ENCODE peak calls at places on chromosomes 5 and 9, in eight cellular contexts. L is PC-3, Z is HCT116, R is GM23338, W is OCI-LY7, F is hepatocyte, G is MM.1S, Q is PC-9. E is an unnamed sample.

GRCh38 chr9:78295177-78295575 is 1.7 kb upstream of the PSAT1 start:
- DNase-seq in Q (no peak), Z (no peak), F (no peak), R (peak; percentile 22), G (no peak), W (no peak), L (no peak), E (no peak)

GRCh38 chr5:171874210-171874609 is 88.6 kb downstream of the SMIM23 start:
- DNase-seq in W (no peak), R (no peak), Q (no peak), Z (no peak), L (no peak), F (no peak), G (no peak), E (peak; percentile 63)

GRCh38 chr5:79729686-79730085 is 40.0 kb downstream of the CMYA5 start:
- DNase-seq in Q (no peak), Z (no peak), G (no peak), F (no peak), W (no peak), R (no peak), L (no peak), E (no peak)

GRCh38 chr5:142690641-142691040 is 4.8 kb upstream of the FGF1 start:
- DNase-seq in L (no peak), R (no peak), W (no peak), F (no peak), G (no peak), Z (no peak), Q (no peak), E (no peak)

GRCh38 chr5:68395844-68396523 is 180.4 kb downstream of the PIK3R1 start:
- DNase-seq in L (peak; percentile 12), F (peak; percentile 56), Q (peak; percentile 26), Z (no peak), R (no peak), G (no peak), W (no peak), E (no peak)

GRCh38 chr9:72560086-72560485 is 38.7 kb downstream of the TMC1 start:
- DNase-seq in L (no peak), Z (no peak), R (no peak), F (no peak), G (no peak), Q (no peak), W (no peak), E (no peak)

GRCh38 chr9:6229604-6230003 is 14.0 kb downstream of the IL33 start:
- DNase-seq in Q (no peak), L (peak; percentile 41), W (no peak), F (peak; percentile 38), R (no peak), Z (no peak), G (no peak), E (peak; percentile 13)

GRCh38 chr9:76180541-76180940 is 213.7 kb downstream of the RFK start:
- DNase-seq in Z (peak; percentile 2), L (no peak), Q (peak; percentile 57), F (peak; percentile 56), R (peak; percentile 14), W (no peak), G (no peak), E (peak; percentile 39)

DNA sequence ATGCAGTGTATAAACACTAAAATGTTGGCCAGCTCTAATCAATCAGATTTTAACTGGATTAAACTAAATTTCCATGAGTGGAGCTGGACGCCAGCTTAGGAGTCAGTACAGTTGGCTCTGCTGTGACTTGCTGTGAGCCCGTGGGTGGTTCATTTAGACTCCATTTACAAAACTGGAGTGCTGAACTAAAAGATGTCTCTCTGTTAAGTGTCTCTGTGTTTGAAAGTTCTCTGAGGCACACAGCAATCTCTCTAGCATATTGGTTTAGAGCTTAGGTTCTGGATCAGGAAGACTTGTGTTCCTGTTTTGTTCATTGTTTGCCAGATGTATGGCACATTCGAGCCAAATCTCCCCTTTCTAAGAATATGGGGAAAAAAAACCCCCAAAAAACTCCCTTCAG is 28.0 kb upstream of the ARL14EPL start:
- DNase-seq in W (no peak), L (no peak), Q (no peak), F (no peak), R (no peak), G (no peak), Z (no peak), E (no peak)
- H2AFZ ChIP-seq in W (no peak overlapping the region), L (no peak overlapping the region), Q (no peak overlapping the region), F (no peak overlapping the region), R (no peak overlapping the region), G (no peak overlapping the region), Z (peak overlapping the region; percentile 41), E (no peak overlapping the region)

DNA sequence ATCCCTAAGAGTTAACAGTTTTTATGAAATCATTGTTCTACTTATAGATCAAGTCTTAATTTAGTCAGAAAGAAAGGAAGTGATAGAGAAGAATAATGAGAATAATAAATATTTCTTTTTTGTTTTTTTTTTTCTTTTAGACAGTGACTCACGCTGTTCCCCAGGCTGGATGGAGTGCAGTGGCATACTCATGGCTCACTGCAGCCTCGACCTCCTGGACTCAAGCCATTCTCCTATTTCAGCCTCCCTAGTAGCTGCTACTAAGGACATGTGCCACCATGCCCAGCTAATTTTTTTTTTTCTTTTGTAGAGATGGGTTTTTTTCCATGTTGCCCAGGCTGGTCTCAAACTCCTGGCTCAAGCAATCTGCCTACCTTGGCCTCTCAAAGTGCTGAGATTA is 11.0 kb downstream of the IFNA21 start:
- DNase-seq in G (no peak), F (no peak), W (no peak), R (no peak), L (no peak), Z (no peak), Q (no peak), E (peak; percentile 39)
- H3K9me2 ChIP-seq in G (no peaks in the 10 kb centered on the region), F (no peaks in the 10 kb centered on the region), W (no peaks in the 10 kb centered on the region), R (no peaks in the 10 kb centered on the region), L (no peaks in the 10 kb centered on the region), Z (no peaks in the 10 kb centered on the region), Q (no peaks in the 10 kb centered on the region), E (no peaks in the 10 kb centered on the region)

GRCh38 chr9:109518621-109519335 is 20.7 kb upstream of the PTPN3 start:
- DNase-seq in Q (no peak), F (no peak), R (no peak), L (no peak), Z (no peak), W (no peak), G (no peak), E (no peak)
- H3K4me3 ChIP-seq in Q (no peak overlapping the region), F (no peak overlapping the region), R (no peak overlapping the region), L (no peak overlapping the region), Z (no peak overlapping the region), W (no peak overlapping the region), G (no peak overlapping the region), E (no peak overlapping the region)

DNA sequence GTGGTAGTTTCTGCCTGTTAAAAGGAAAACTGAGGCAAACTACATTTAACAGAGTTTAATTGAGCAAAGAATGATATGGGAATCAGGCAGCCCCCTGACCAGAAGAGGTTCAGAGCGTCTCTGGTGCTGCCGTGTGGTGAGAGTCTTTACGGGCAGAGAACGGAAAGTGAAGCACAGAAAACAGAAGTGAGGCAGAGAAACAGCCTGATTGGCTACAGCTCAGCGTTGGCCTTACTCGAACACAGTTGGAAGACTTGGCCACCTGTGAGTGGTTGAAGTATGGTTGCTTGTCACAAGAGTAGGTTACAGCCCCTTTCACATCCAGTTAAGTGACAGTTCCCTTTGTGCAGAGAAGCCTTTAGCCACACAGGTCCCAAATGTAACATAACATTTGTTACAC is 16.9 kb upstream of the FBP1 start:
- DNase-seq in L (no peak), Q (no peak), W (peak; percentile 92), G (peak; percentile 94), Z (no peak), R (peak; percentile 24), F (no peak), E (no peak)
- H2AFZ ChIP-seq in L (no peak overlapping the region), Q (no peak overlapping the region), W (peak overlapping the region; percentile 93), G (peak overlapping the region; percentile 67), Z (no peak overlapping the region), R (peak overlapping the region; percentile 86), F (no peak overlapping the region), E (no peak overlapping the region)

GRCh38 chr5:77970891-77971290 is 194.8 kb upstream of the TBCA start:
- DNase-seq in W (no peak), F (no peak), Q (no peak), R (no peak), Z (no peak), L (no peak), G (no peak), E (no peak)
- H3K9me2 ChIP-seq in W (no peaks in the 10 kb centered on the region), F (no peaks in the 10 kb centered on the region), Q (no peaks in the 10 kb centered on the region), R (no peaks in the 10 kb centered on the region), Z (no peaks in the 10 kb centered on the region), L (no peaks in the 10 kb centered on the region), G (no peaks in the 10 kb centered on the region), E (no peaks in the 10 kb centered on the region)

GRCh38 chr9:35108946-35109575 is 6.1 kb upstream of the STOML2 start:
- DNase-seq in Z (no peak), L (no peak), R (no peak), Q (no peak), W (no peak), G (no peak), F (no peak), E (no peak)

GRCh38 chr9:35108461-35108860 is 5.5 kb upstream of the STOML2 start:
- DNase-seq in L (no peak), Z (no peak), W (no peak), F (no peak), Q (no peak), R (no peak), G (no peak), E (no peak)

GRCh38 chr9:35112257-35113020 is 3.2 kb downstream of the ATOSB start:
- DNase-seq in F (no peak), W (no peak), Q (no peak), G (no peak), L (peak; percentile 48), Z (no peak), R (no peak), E (peak; percentile 95)

GRCh38 chr9:35111006-35111933 is 4.4 kb downstream of the ATOSB start:
- DNase-seq in F (peak; percentile 99), W (peak; percentile 99), Q (peak; percentile 88), R (peak; percentile 100), L (peak; percentile 94), G (peak; percentile 99), Z (peak; percentile 98), E (peak; percentile 100)

DNA sequence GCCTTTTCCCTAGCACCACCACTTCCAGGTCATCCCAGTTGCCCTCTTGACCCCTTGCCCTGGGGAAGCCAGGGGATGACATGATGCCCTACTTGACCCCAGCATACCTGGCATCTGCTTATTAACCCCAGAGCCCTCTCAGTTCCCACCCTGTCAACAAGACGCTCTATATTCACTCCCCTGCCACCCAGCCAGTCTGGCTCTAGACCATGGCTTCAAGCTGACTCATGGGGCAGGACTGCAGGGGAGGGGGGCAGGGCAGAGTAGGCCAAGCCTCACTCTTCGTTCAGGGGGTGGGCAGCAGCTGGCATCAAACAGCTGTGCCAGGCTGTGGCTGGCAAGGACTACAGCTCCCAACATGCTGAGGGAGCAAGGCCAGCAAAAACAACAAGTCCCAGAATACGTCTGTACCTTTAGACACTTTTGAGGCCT is 5.3 kb downstream of the ATOSB start:
- DNase-seq in Z (no peak), G (no peak), W (no peak), F (no peak), L (peak; percentile 56), R (no peak), Q (no peak), E (peak; percentile 79)
- H3K4me3 ChIP-seq in Z (peak overlapping the region; percentile 84), G (no peak overlapping the region), W (no peak overlapping the region), F (no peak overlapping the region), L (peak overlapping the region; percentile 82), R (peak overlapping the region; percentile 93), Q (peak overlapping the region; percentile 81), E (peak overlapping the region; percentile 89)

GRCh38 chr5:93978222-93978621 is 236.8 kb upstream of the POU5F2 start:
- DNase-seq in R (no peak), Q (no peak), G (no peak), Z (no peak), L (no peak), W (no peak), F (no peak), E (no peak)
- H2AFZ ChIP-seq in R (no peak overlapping the region), Q (no peak overlapping the region), G (no peak overlapping the region), Z (no peak overlapping the region), L (no peak overlapping the region), W (no peak overlapping the region), F (no peak overlapping the region), E (no peak overlapping the region)

E was measured in GM23248.